ENCODE peak calls at places on chromosomes 4 and X, in eight cellular contexts. K, D, V, T, F, R, W and L are unnamed samples.

GRCh38 chrX:340121-340520 is 21.5 kb upstream of the GTPBP6 start:
- DNase-seq in K (no peak), D (no peak), V (no peak), T (no peak), F (peak), R (no peak), W (no peak), L (no peak)

GRCh38 chrX:3290561-3290960 is 55.9 kb downstream of the MXRA5 start:
- DNase-seq in K (no peak), D (no peak), V (no peak), T (no peak), F (no peak), R (no peak), W (no peak), L (no peak)

GRCh38 chrX:16208601-16209000 is 41.3 kb downstream of the MAGEB17 start:
- DNase-seq in K (no peak), D (no peak), V (no peak), T (no peak), F (no peak), R (no peak), W (no peak), L (no peak)

GRCh38 chr4:96833831-96834230 is 993.9 kb downstream of the PDHA2 start:
- DNase-seq in K (no peak), D (peak), V (no peak), T (no peak), F (no peak), R (no peak), W (no peak), L (no peak)

GRCh38 chr4:147528054-147528453 is 47.2 kb downstream of the EDNRA start:
- DNase-seq in K (no peak), D (no peak), V (no peak), T (no peak), F (no peak), R (no peak), W (no peak), L (no peak)

GRCh38 chr4:45944000-45944399 is 179.9 kb downstream of the GABRG1 start:
- DNase-seq in K (peak), D (no peak), V (no peak), T (no peak), F (no peak), R (no peak), W (no peak), L (no peak)

GRCh38 chr4:112704991-112705845 is 68.3 kb downstream of the LARP7 start:
- DNase-seq in K (peak), D (peak), V (peak), T (no peak), F (peak), R (no peak), W (peak), L (peak)

GRCh38 chr4:122329876-122330595 is 48.8 kb upstream of the ADAD1 start:
- DNase-seq in K (no peak), D (peak), V (no peak), T (no peak), F (no peak), R (no peak), W (peak), L (no peak)

GRCh38 chr4:125801373-125801772 is 486.6 kb downstream of the FAT4 start:
- DNase-seq in K (no peak), D (peak), V (no peak), T (no peak), F (no peak), R (no peak), W (no peak), L (no peak)

GRCh38 chrX:27163236-27163635 is 299.9 kb downstream of the PPP4R3C start:
- DNase-seq in K (no peak), D (peak), V (no peak), T (no peak), F (no peak), R (no peak), W (no peak), L (no peak)

GRCh38 chrX:109931677-109932076 is 71.2 kb upstream of the TMEM164 start:
- DNase-seq in K (no peak), D (no peak), V (no peak), T (no peak), F (no peak), R (no peak), W (no peak), L (no peak)

GRCh38 chr4:109352941-109353340 is 50.5 kb upstream of the COL25A1 start:
- DNase-seq in K (no peak), D (no peak), V (no peak), T (no peak), F (no peak), R (no peak), W (no peak), L (no peak)

GRCh38 chrX:132216806-132217202 is 2.4 kb downstream of the RAP2C start:
- DNase-seq in K (peak), D (no peak), V (no peak), T (no peak), F (no peak), R (no peak), W (peak), L (no peak)

GRCh38 chr4:107808572-107808971 is 16.2 kb upstream of the SGMS2 start:
- DNase-seq in K (peak), D (no peak), V (no peak), T (no peak), F (no peak), R (no peak), W (no peak), L (no peak)

GRCh38 chrX:74133156-74133796 is 170.7 kb upstream of the ZCCHC13 start:
- DNase-seq in K (peak), D (peak), V (peak), T (peak), F (no peak), R (no peak), W (peak), L (peak)

GRCh38 chr4:104930298-104930697 is 216.4 kb upstream of the TET2 start:
- DNase-seq in K (no peak), D (no peak), V (no peak), T (no peak), F (no peak), R (no peak), W (no peak), L (no peak)

GRCh38 chr4:104896623-104897296 is 249.9 kb upstream of the TET2 start:
- DNase-seq in K (no peak), D (peak), V (no peak), T (peak), F (no peak), R (no peak), W (no peak), L (no peak)

GRCh38 chr4:104283303-104283702 is 211.4 kb downstream of the CXXC4 start:
- DNase-seq in K (no peak), D (no peak), V (no peak), T (no peak), F (no peak), R (no peak), W (no peak), L (no peak)

GRCh38 chrX:44003975-44004374 is 30.8 kb upstream of the NDP start:
- DNase-seq in K (no peak), D (no peak), V (no peak), T (no peak), F (no peak), R (no peak), W (peak), L (no peak)

GRCh38 chrX:18640686-18641085 is 31.2 kb downstream of the RS1 start:
- DNase-seq in K (no peak), D (no peak), V (no peak), T (no peak), F (no peak), R (no peak), W (no peak), L (no peak)